ENCODE peak calls at places on chromosomes 3 and 15, in five cellular contexts. C is body of pancreas, A is WERI-Rb-1, L is A549, N is T-helper 1 cell. F is an unnamed sample.

GRCh38 chr15:87672309-87672897 is 584.1 kb downstream of the NTRK3 start:
- DNase-seq in C (peak), A (peak), L (peak), N (no peak), F (no peak)

GRCh38 chr15:65525622-65526021 is 4.6 kb upstream of the HACD3 start:
- DNase-seq in C (no peak), A (no peak), L (no peak), N (no peak), F (peak)

GRCh38 chr3:177935008-177935407 is 601.2 kb upstream of the KCNMB2 start:
- DNase-seq in C (no peak), A (peak), L (peak), N (no peak), F (peak)

GRCh38 chr3:38662544-38662943 is 13.1 kb upstream of the SCN5A start:
- DNase-seq in C (no peak), A (peak), L (peak), N (no peak), F (peak)

GRCh38 chr15:33963831-33964664 is 4.2 kb upstream of the CHRM5 start:
- DNase-seq in C (no peak), A (no peak), L (peak), N (no peak), F (no peak)

GRCh38 chr15:99251436-99251821 is at the start of gene LRRC28:
- DNase-seq in C (no peak), A (no peak), L (no peak), N (no peak), F (no peak)

GRCh38 chr15:38707802-38708671 is 143.4 kb upstream of the RASGRP1 start:
- DNase-seq in C (peak), A (peak), L (peak), N (no peak), F (no peak)

GRCh38 chr3:7436542-7436941 is 575.6 kb downstream of the GRM7 start:
- DNase-seq in C (no peak), A (no peak), L (no peak), N (no peak), F (no peak)

GRCh38 chr15:32936283-32936918 is 218.6 kb downstream of the GREM1 start:
- DNase-seq in C (no peak), A (no peak), L (peak), N (no peak), F (no peak)

GRCh38 chr3:107458871-107459270 is 63.9 kb upstream of the BBX start:
- DNase-seq in C (no peak), A (no peak), L (peak), N (no peak), F (no peak)

GRCh38 chr15:35669021-35669420 is 123.1 kb upstream of the DPH6 start:
- DNase-seq in C (no peak), A (no peak), L (no peak), N (no peak), F (no peak)

GRCh38 chr3:183895296-183895695 is 10.6 kb upstream of the PARL start:
- DNase-seq in C (no peak), A (no peak), L (peak), N (peak), F (peak)

GRCh38 chr15:100703032-100703578 is 100.7 kb downstream of the ASB7 start:
- DNase-seq in C (no peak), A (no peak), L (peak), N (no peak), F (no peak)

GRCh38 chr15:57144448-57144847 is 226.0 kb downstream of the TCF12 start:
- DNase-seq in C (no peak), A (no peak), L (no peak), N (no peak), F (no peak)

GRCh38 chr15:28974142-28974541 is 88.4 kb downstream of the APBA2 start:
- DNase-seq in C (no peak), A (no peak), L (no peak), N (no peak), F (no peak)

GRCh38 chr3:108780235-108780634 is 23.0 kb upstream of the RETNLB start:
- DNase-seq in C (no peak), A (no peak), L (no peak), N (peak), F (no peak)

F was measured in DMS153.